ENCODE peak calls at places on chromosome 22, in five cellular contexts. F, E, J, O and X are unnamed samples.
A peak's percentile ranks its signal among the peaks of the same experiment; 100 is the strongest.

GRCh38 chr22:37492428-37493344 is 6.5 kb upstream of the MFNG start:
- DNase-seq in O (no peak), J (no peak), F (peak; percentile 26), E (no peak), X (no peak)

GRCh38 chr22:27445876-27446275 is 355.7 kb downstream of the MN1 start:
- DNase-seq in J (no peak), F (no peak), E (no peak), O (no peak), X (no peak)

GRCh38 chr22:41722496-41722895 is 23.2 kb downstream of the MEI1 start:
- DNase-seq in J (no peak), O (no peak), E (no peak), F (no peak), X (no peak)

GRCh38 chr22:25027552-25027951 is 75.0 kb downstream of the KIAA1671 start:
- DNase-seq in E (no peak), J (no peak), O (no peak), F (no peak), X (no peak)

GRCh38 chr22:46737976-46738641 is at the start of gene CERK:
- DNase-seq in J (peak; percentile 69), E (peak; percentile 34), F (no peak), O (no peak), X (peak; percentile 89)

GRCh38 chr22:22446527-22446926 is 62.0 kb downstream of the ZNF280B start:
- DNase-seq in J (no peak), E (no peak), F (no peak), O (no peak), X (no peak)

GRCh38 chr22:38284042-38284402 is 11.2 kb upstream of the TMEM184B start:
- DNase-seq in J (no peak), O (no peak), F (no peak), E (no peak), X (peak; percentile 58)

GRCh38 chr22:29480512-29481264 is 670 bp downstream of the NEFH start:
- DNase-seq in E (no peak), O (no peak), F (peak; percentile 30), J (no peak), X (no peak)

GRCh38 chr22:44693756-44694155 is 8.2 kb upstream of the PRR5 start:
- DNase-seq in O (no peak), J (no peak), E (no peak), F (no peak), X (no peak)

GRCh38 chr22:35426801-35427140 is 26.8 kb downstream of the MCM5 start:
- DNase-seq in J (no peak), E (no peak), F (no peak), O (peak; percentile 11), X (no peak)

GRCh38 chr22:43455861-43456260 is 44.0 kb downstream of the MPPED1 start:
- DNase-seq in O (no peak), F (no peak), J (no peak), E (no peak), X (no peak)

GRCh38 chr22:41446057-41446501 is 522 bp downstream of the TOB2 start:
- DNase-seq in O (no peak), F (no peak), E (no peak), J (peak; percentile 59), X (peak; percentile 75)

GRCh38 chr22:27331526-27332281 is 469.9 kb downstream of the MN1 start:
- DNase-seq in F (no peak), O (peak; percentile 36), E (peak; percentile 18), J (no peak), X (peak; percentile 84)

GRCh38 chr22:26585104-26585790 is 4.7 kb downstream of the TPST2 start:
- DNase-seq in E (no peak), J (peak; percentile 83), O (no peak), F (no peak), X (peak; percentile 45)

GRCh38 chr22:28956506-28956905 is 73.1 kb downstream of the ZNRF3 start:
- DNase-seq in J (no peak), F (no peak), E (no peak), O (no peak), X (no peak)

GRCh38 chr22:38921126-38921525 is 36.3 kb upstream of the APOBEC3A start:
- DNase-seq in J (no peak), F (no peak), O (peak; percentile 37), E (no peak), X (no peak)

GRCh38 chr22:30876925-30877553 is 91.5 kb downstream of the MORC2 start:
- DNase-seq in F (no peak), E (no peak), O (peak; percentile 82), J (no peak), X (peak; percentile 19)

GRCh38 chr22:32048069-32048468 is 5.0 kb downstream of the SLC5A1 start:
- DNase-seq in J (no peak), O (no peak), E (no peak), F (no peak), X (no peak)

GRCh38 chr22:46738961-46739870 is 1.2 kb upstream of the CERK start:
- DNase-seq in J (no peak), F (no peak), E (no peak), O (no peak), X (peak; percentile 77)

GRCh38 chr22:24591286-24591830 is 1.5 kb downstream of the LRRC75B start:
- DNase-seq in E (no peak), J (no peak), F (no peak), O (no peak), X (no peak)

GRCh38 chr22:39236321-39237275 is 8.2 kb downstream of the PDGFB start:
- DNase-seq in F (no peak), E (no peak), J (no peak), O (peak; percentile 66), X (no peak)

GRCh38 chr22:43002198-43002577 is 12.8 kb downstream of the PACSIN2 start:
- DNase-seq in E (no peak), J (no peak), O (no peak), F (no peak), X (no peak)

GRCh38 chr22:38028344-38029130 is 28.7 kb upstream of the PICK1 start:
- DNase-seq in J (no peak), O (peak; percentile 9), F (no peak), E (no peak), X (no peak)

GRCh38 chr22:23220485-23221350 is 40.4 kb downstream of the BCR start:
- DNase-seq in F (no peak), J (no peak), E (no peak), O (no peak), X (no peak)

GRCh38 chr22:40498454-40499186 is 128.2 kb downstream of the SGSM3 start:
- DNase-seq in E (no peak), F (no peak), J (no peak), O (no peak), X (no peak)

GRCh38 chr22:31206896-31207687 is 5.0 kb upstream of the LIMK2 start:
- DNase-seq in F (peak; percentile 30), E (no peak), O (no peak), J (no peak), X (no peak)

GRCh38 chr22:49586244-49586748 is 241.4 kb downstream of the BRD1 start:
- DNase-seq in E (no peak), F (no peak), O (no peak), J (no peak), X (no peak)

GRCh38 chr22:36870250-36870649 is 9.4 kb downstream of the NCF4 start:
- DNase-seq in J (no peak), E (no peak), O (no peak), F (no peak), X (no peak)

GRCh38 chr22:46929046-46929688 is 166.7 kb downstream of the TBC1D22A start:
- DNase-seq in O (no peak), F (no peak), E (no peak), J (no peak), X (no peak)

GRCh38 chr22:20024225-20025087 is 3.5 kb downstream of the TANGO2 start:
- DNase-seq in F (no peak), J (no peak), O (no peak), E (no peak), X (no peak)

GRCh38 chr22:49528420-49528720 is 299.3 kb downstream of the BRD1 start:
- DNase-seq in F (no peak), J (no peak), E (no peak), O (no peak), X (no peak)

GRCh38 chr22:44389926-44390925 is 77.5 kb upstream of the SHISAL1 start:
- DNase-seq in E (no peak), J (no peak), F (no peak), O (no peak), X (no peak)

GRCh38 chr22:31127181-31127772 is 4.5 kb downstream of the INPP5J start:
- DNase-seq in O (no peak), J (no peak), E (no peak), F (no peak), X (no peak)

GRCh38 chr22:23533328-23533762 is 46.7 kb downstream of the IGLL1 start:
- DNase-seq in E (peak; percentile 67), J (no peak), O (peak; percentile 17), F (no peak), X (peak; percentile 48)